ENCODE peak calls at places on chromosome 15, in eight cellular contexts. E is ureter; Q is activated naive CD8-positive, alpha-beta T cell treated with anti-CD3 and anti-CD28 coated beads, Interleukin-2, amount 50 U/mL, for 16 hours; H is NCI-H146; A is tibial artery; G is HAP-1; U is fibroblast of mammary gland; Y is MG63. C is an unnamed sample.

GRCh38 chr15:51267714-51268105 is 70.7 kb downstream of the CYP19A1 start:
- DNase-seq in A (no peak), H (peak), Q (no peak), U (no peak), Y (peak), G (no peak), E (no peak), C (no peak)

GRCh38 chr15:64807751-64808222 is 17.7 kb downstream of the PIF1 start:
- DNase-seq in Y (no peak), G (no peak), U (no peak), Q (no peak), H (no peak), E (no peak), A (no peak), C (no peak)

GRCh38 chr15:100216177-100216576 is 125.6 kb downstream of the ADAMTS17 start:
- DNase-seq in E (no peak), U (no peak), G (no peak), Y (no peak), H (no peak), Q (no peak), A (peak), C (no peak)

GRCh38 chr15:78167227-78167888 is 18.2 kb downstream of the IDH3A start:
- DNase-seq in U (no peak), E (peak), H (no peak), A (no peak), G (no peak), Y (no peak), Q (no peak), C (no peak)

GRCh38 chr15:73930371-73930770 is 4.1 kb downstream of the LOXL1 start:
- DNase-seq in H (no peak), Q (no peak), G (no peak), E (no peak), U (peak), A (peak), Y (peak), C (no peak)

GRCh38 chr15:80787238-80787805 is 8.2 kb downstream of the CEMIP start:
- DNase-seq in U (no peak), Y (no peak), G (no peak), H (no peak), A (no peak), Q (no peak), E (no peak), C (no peak)

GRCh38 chr15:78616506-78616905 is 4.3 kb downstream of the CHRNA3 start:
- DNase-seq in E (no peak), Q (no peak), G (no peak), U (no peak), Y (no peak), A (no peak), H (no peak), C (no peak)

GRCh38 chr15:67701669-67702068 is 123.6 kb upstream of the SKOR1 start:
- DNase-seq in A (no peak), E (no peak), U (peak), H (no peak), Q (no peak), Y (peak), G (no peak), C (no peak)

C was measured in transverse colon.